ENCODE peak calls at places on chromosomes 11 and 22, in ten cellular contexts. K is HT1080; E is stimulated activated CD4-positive, alpha-beta T cell treated with anti-CD3 and anti-CD28 coated beads, Interleukin-2, amount 100 ng/mL, for 24 hours; I is fibroblast of pulmonary artery; Z is effector CD4-positive, alpha-beta T cell; G is NCI-H524; V is cardiac fibroblast; C is bronchial epithelial cell; U is mesenteric fat pad; N is pancreas. F is an unnamed sample.

GRCh38 chr11:36376315-36376887 is 80.3 kb downstream of the PRR5L start:
- DNase-seq in Z (no peak), G (peak), V (peak), C (no peak), N (peak), E (peak), K (peak), U (no peak), I (peak), F (peak)

GRCh38 chr11:128210148-128210940 is 377.0 kb downstream of the ETS1 start:
- DNase-seq in N (peak), C (peak), U (no peak), G (no peak), Z (no peak), V (peak), K (peak), E (no peak), I (peak), F (no peak)

GRCh38 chr11:110852925-110853324 is 140.7 kb upstream of the ARHGAP20 start:
- DNase-seq in E (no peak), G (no peak), K (no peak), Z (no peak), I (no peak), N (no peak), V (no peak), U (no peak), C (no peak), F (no peak)

GRCh38 chr11:7442588-7443215 is 42.6 kb upstream of the OLFML1 start:
- DNase-seq in C (peak), Z (peak), V (peak), E (peak), N (peak), U (no peak), K (peak), G (peak), I (peak), F (peak)

GRCh38 chr11:86674965-86675364 is 2.5 kb upstream of the ME3 start:
- DNase-seq in I (no peak), Z (no peak), V (no peak), U (no peak), C (no peak), K (no peak), N (no peak), G (no peak), E (no peak), F (no peak)

GRCh38 chr11:2812371-2812991 is 73.1 kb downstream of the CDKN1C start:
- DNase-seq in Z (no peak), G (no peak), V (peak), C (no peak), E (no peak), K (no peak), I (peak), N (no peak), U (no peak), F (peak)

GRCh38 chr11:68946416-68947090 is 34.2 kb downstream of the MRGPRD start:
- DNase-seq in G (no peak), K (peak), Z (no peak), U (no peak), C (peak), I (peak), N (no peak), E (no peak), V (peak), F (peak)

GRCh38 chr11:120517390-120518315 is 6.1 kb downstream of the GRIK4 start:
- DNase-seq in C (no peak), U (peak), Z (no peak), V (peak), G (no peak), I (peak), K (peak), E (no peak), N (no peak), F (no peak)

GRCh38 chr11:94557391-94557790 is 9.8 kb upstream of the PIWIL4 start:
- DNase-seq in V (no peak), N (no peak), C (no peak), U (no peak), Z (no peak), I (no peak), G (no peak), K (no peak), E (no peak), F (no peak)

GRCh38 chr22:24450600-24450999 is 23.2 kb downstream of the ADORA2A start:
- DNase-seq in Z (no peak), K (no peak), U (no peak), N (no peak), G (peak), I (no peak), V (no peak), E (no peak), C (no peak), F (no peak)

GRCh38 chr11:122036022-122036421 is 80.0 kb downstream of the BLID start:
- DNase-seq in G (no peak), U (no peak), I (peak), C (no peak), V (peak), E (no peak), K (no peak), Z (no peak), N (no peak), F (no peak)

GRCh38 chr11:94473177-94473799 is 20.4 kb downstream of the MRE11 start:
- DNase-seq in G (no peak), V (no peak), C (no peak), N (no peak), Z (no peak), U (no peak), K (no peak), E (no peak), I (peak), F (no peak)

GRCh38 chr11:44868455-44869421 is 81.9 kb downstream of the TP53I11 start:
- DNase-seq in N (no peak), G (peak), K (no peak), Z (no peak), V (no peak), U (no peak), I (no peak), E (no peak), C (no peak), F (no peak)

GRCh38 chr22:29268511-29269229 is 602 bp downstream of the EWSR1 start:
- DNase-seq in V (peak), K (peak), N (peak), E (peak), C (peak), U (peak), G (peak), I (peak), Z (peak), F (peak)

GRCh38 chr11:9859491-9860305 is 195.8 kb downstream of the SWAP70 start:
- DNase-seq in G (no peak), K (peak), C (no peak), E (no peak), N (no peak), U (no peak), Z (no peak), I (peak), V (peak), F (no peak)

GRCh38 chr11:36091256-36091811 is 147.5 kb downstream of the LDLRAD3 start:
- DNase-seq in G (no peak), N (no peak), I (peak), V (peak), K (peak), C (no peak), Z (no peak), U (no peak), E (no peak), F (no peak)

GRCh38 chr22:41907436-41908401 is 7.2 kb downstream of the SHISA8 start:
- DNase-seq in V (no peak), I (no peak), G (no peak), C (no peak), E (no peak), Z (no peak), N (no peak), U (no peak), K (peak), F (no peak)

GRCh38 chr22:38132136-38132535 is 21.7 kb upstream of the BAIAP2L2 start:
- DNase-seq in C (no peak), Z (no peak), K (no peak), U (peak), G (no peak), N (no peak), E (no peak), I (no peak), V (no peak), F (no peak)

F was measured in upper lobe of left lung.